ENCODE peak calls at places on chromosomes 13 and 19, in four cellular contexts. L is heart left ventricle, G is colonic mucosa, F is ascending aorta. H is an unnamed sample.

GRCh38 chr19:17654993-17655392 is 33.2 kb downstream of the UNC13A start:
- DNase-seq in L (no peak), F (no peak), G (peak; percentile 67), H (peak; percentile 16)

GRCh38 chr19:8607386-8607785 is 3.1 kb downstream of the ADAMTS10 start:
- DNase-seq in L (peak; percentile 73), F (peak; percentile 92), G (no peak), H (no peak)

GRCh38 chr13:76991796-76992547 is at the start of gene CLN5:
- DNase-seq in F (peak; percentile 97), G (peak; percentile 93), L (peak; percentile 97), H (peak; percentile 90)

GRCh38 chr13:30191491-30192100 is 115.8 kb downstream of the KATNAL1 start:
- DNase-seq in F (no peak), G (no peak), L (no peak), H (no peak)

GRCh38 chr19:4647676-4648644 is 8.6 kb downstream of the TNFAIP8L1 start:
- DNase-seq in F (no peak), L (peak; percentile 85), G (no peak), H (no peak)

GRCh38 chr19:55261671-55262126 is 2.9 kb upstream of the PPP6R1 start:
- DNase-seq in G (no peak), L (no peak), F (no peak), H (no peak)

GRCh38 chr19:33758541-33759013 is 38.1 kb upstream of the KCTD15 start:
- DNase-seq in F (no peak), L (no peak), G (no peak), H (no peak)

GRCh38 chr13:112170823-112171569 is 104.0 kb downstream of the SOX1 start:
- DNase-seq in L (no peak), G (no peak), F (no peak), H (no peak)

GRCh38 chr19:19597809-19598306 is 20.6 kb downstream of the PBX4 start:
- DNase-seq in G (no peak), L (no peak), F (no peak), H (no peak)

GRCh38 chr13:110772091-110772984 is 58.8 kb downstream of the ING1 start:
- DNase-seq in L (no peak), F (no peak), G (no peak), H (no peak)

GRCh38 chr13:79056706-79057105 is 349.3 kb downstream of the RBM26 start:
- DNase-seq in F (no peak), L (no peak), G (no peak), H (no peak)

GRCh38 chr19:43755256-43755801 is 567 bp upstream of the SMG9 start:
- DNase-seq in G (peak; percentile 90), F (peak; percentile 84), L (peak; percentile 88), H (peak; percentile 75)

GRCh38 chr19:42655748-42656147 is 61.0 kb upstream of the CEACAM8 start:
- DNase-seq in G (no peak), F (no peak), L (no peak), H (no peak)

GRCh38 chr13:87259479-87260083 is 411.6 kb upstream of the SLITRK5 start:
- DNase-seq in L (no peak), F (no peak), G (no peak), H (peak; percentile 2)

GRCh38 chr13:40251343-40252032 is 415.0 kb downstream of the FOXO1 start:
- DNase-seq in F (no peak), G (no peak), L (no peak), H (no peak)

GRCh38 chr19:56393119-56394012 is at the start of gene ZNF582:
- DNase-seq in F (peak; percentile 98), G (peak; percentile 94), L (peak; percentile 98), H (no peak)

GRCh38 chr13:26340812-26341211 is 86.9 kb downstream of the CDK8 start:
- DNase-seq in G (no peak), F (no peak), L (no peak), H (no peak)

GRCh38 chr13:34654203-34654602 is 287.9 kb upstream of the NBEA start:
- DNase-seq in G (no peak), F (no peak), L (no peak), H (no peak)

GRCh38 chr13:37029617-37030016 is 29.0 kb downstream of the EXOSC8 start:
- DNase-seq in L (no peak), F (no peak), G (no peak), H (no peak)

GRCh38 chr19:4151623-4152022 is 1.8 kb upstream of the CREB3L3 start:
- DNase-seq in L (no peak), G (no peak), F (no peak), H (no peak)

GRCh38 chr13:75194717-75195116 is 287.3 kb downstream of the TBC1D4 start:
- DNase-seq in L (peak; percentile 29), F (no peak), G (no peak), H (no peak)

GRCh38 chr13:49859568-49859967 is 67.1 kb upstream of the KPNA3 start:
- DNase-seq in L (no peak), F (no peak), G (no peak), H (no peak)

GRCh38 chr13:51066091-51066831 is 44.8 kb downstream of the C13orf42 start:
- DNase-seq in L (no peak), G (no peak), F (no peak), H (no peak)

GRCh38 chr19:46288896-46289588 is 7.8 kb upstream of the HIF3A start:
- DNase-seq in L (peak; percentile 74), F (no peak), G (no peak), H (no peak)

GRCh38 chr13:41981961-41982723 is 21.2 kb upstream of the VWA8 start:
- DNase-seq in L (no peak), F (no peak), G (no peak), H (no peak)

GRCh38 chr13:50576156-50576555 is 267.3 kb downstream of the DLEU7 start:
- DNase-seq in L (no peak), G (peak; percentile 80), F (no peak), H (no peak)

GRCh38 chr19:6412111-6412999 is 12.3 kb downstream of the KHSRP start:
- DNase-seq in L (no peak), F (no peak), G (peak; percentile 73), H (no peak)

GRCh38 chr19:566403-566802 is 6.0 kb upstream of the BSG start:
- DNase-seq in F (no peak), G (no peak), L (no peak), H (no peak)

GRCh38 chr19:45615795-45616708 is 14.0 kb upstream of the GPR4 start:
- DNase-seq in G (peak; percentile 96), F (peak; percentile 80), L (peak; percentile 88), H (peak; percentile 87)

GRCh38 chr19:53824134-53824611 is at the start of gene NLRP12:
- DNase-seq in F (no peak), L (peak; percentile 40), G (no peak), H (no peak)

GRCh38 chr19:29753934-29754305 is 38.9 kb upstream of the C19orf12 start:
- DNase-seq in L (no peak), G (no peak), F (no peak), H (no peak)

GRCh38 chr19:29749450-29749849 is 34.4 kb upstream of the C19orf12 start:
- DNase-seq in F (no peak), G (no peak), L (no peak), H (no peak)

GRCh38 chr19:29752450-29753025 is 37.5 kb upstream of the C19orf12 start:
- DNase-seq in F (no peak), G (no peak), L (no peak), H (no peak)

GRCh38 chr19:29751932-29752331 is 36.9 kb upstream of the C19orf12 start:
- DNase-seq in G (no peak), F (no peak), L (no peak), H (no peak)

DNA sequence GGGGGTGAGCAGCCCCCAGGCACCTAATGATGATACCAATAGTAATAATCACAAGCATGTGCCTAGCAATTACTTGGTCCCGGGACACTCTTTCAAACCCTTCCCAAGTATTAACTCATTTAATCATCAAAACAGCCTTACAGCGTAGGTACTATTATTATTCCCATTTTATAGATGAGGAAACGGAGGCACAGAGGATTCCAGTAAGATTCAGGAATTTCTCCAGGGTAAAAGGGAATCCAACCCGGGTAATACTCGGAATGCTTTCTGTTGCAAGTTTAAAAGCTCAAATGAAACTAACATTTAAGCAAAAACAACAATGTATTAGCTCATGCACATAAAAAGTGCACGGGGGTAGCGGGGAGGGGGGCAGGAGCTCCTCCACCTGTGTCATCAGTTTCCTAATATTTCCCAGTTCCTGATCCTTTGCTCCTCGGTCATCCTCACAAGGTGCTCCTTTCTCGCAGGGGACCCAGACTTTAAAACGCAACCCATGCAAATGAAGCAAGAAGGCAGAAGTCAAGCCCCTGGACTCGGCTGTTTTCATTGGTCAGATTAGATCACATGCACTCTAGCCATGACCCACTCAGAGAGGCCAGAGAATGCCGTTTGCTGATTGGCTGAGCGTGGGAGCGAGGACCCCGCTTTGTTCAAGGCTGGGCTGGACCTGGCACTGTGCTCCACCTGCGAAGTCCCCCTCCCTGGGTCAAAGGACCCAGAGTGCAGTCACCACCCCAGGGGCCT is 38.3 kb upstream of the C19orf12 start:
- DNase-seq in F (no peak), G (no peak), L (no peak), H (no peak)
- H3K4me3 ChIP-seq in F (no peak overlapping the region), G (no peak overlapping the region), L (no peak overlapping the region), H (no peak overlapping the region)

DNA sequence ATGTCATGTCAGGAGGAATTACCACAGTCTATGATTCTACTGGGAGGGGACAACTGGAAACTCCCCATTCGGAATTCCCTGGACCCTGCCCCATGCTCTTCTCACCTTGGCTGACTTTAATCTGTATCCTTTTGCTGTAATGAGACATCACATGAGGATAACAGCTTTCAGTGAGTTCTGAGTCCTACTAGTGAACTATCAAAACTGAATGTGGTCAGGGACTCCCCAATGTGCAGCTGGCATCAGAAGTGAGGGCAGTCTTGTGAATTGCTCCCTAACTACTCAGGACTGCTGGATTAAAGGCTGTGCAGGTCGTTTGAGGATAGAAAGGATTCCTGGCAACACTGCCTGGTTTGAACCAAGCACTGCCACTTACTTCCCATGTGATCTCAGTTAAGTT is 15.2 kb downstream of the SIGLEC7 start:
- DNase-seq in G (no peak), F (no peak), L (no peak), H (no peak)
- H3K4me3 ChIP-seq in G (no peak overlapping the region), F (no peak overlapping the region), L (no peak overlapping the region), H (no peak overlapping the region)

DNA sequence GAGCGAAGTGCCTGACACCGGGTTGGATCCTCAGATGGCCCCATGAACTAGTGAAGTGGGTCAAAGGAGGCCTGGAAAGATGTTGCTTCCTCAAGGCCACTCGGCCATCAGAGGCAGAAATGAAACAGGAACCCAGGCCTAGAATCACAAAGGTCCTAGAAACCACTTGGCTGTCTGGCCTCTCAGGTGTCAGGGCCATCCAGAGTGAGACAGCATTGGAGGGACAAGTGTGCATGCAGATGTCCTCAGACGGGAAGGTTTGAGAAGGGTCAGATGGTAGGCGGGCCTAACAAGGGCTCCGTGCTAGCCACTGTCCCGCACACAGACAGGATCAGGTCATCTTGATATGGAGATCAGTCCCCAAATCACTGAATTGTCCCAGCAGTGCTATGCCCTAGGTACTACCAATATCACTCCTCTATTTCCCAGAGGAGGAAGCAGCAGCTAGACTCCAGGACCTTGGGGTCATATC is 14.3 kb downstream of the CCDC97 start:
- DNase-seq in L (no peak), G (no peak), F (no peak), H (no peak)
- H3K4me3 ChIP-seq in L (no peak overlapping the region), G (no peak overlapping the region), F (no peak overlapping the region), H (no peak overlapping the region)

DNA sequence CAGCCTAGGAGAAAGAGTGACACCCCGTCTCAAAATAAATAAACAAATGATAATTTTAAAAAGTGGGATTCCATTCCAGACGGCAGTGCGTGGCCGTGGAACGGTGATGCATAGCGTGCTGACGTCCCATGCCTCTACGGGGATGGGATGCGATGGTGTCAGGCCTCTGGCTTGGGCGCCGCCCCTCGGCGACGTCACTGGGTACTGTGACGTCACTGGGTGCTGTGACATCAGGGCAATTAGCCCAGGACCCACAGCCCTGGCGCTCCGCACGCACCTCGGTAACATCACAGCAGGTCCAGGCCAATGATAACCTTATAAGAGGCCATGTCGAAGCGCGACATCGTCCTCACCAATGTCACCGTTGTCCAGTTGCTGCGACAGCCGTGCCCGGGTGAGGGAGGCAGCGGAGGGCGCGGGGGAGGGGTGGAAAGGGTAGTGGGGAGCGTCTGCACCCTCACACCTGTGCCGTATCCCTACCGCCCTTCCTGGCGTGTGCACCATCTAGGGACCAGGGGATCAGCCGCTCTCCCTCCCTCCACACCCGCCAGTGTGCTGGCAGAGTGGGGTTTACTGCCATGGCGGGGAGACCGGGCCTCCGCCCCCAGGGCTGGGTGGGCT is at the start of gene GAPDHS:
- DNase-seq in G (no peak), L (no peak), F (no peak), H (no peak)
- H3K4me3 ChIP-seq in G (no peak within 1 kb of the TSS), L (no peak within 1 kb of the TSS), F (no peak within 1 kb of the TSS), H (no peak within 1 kb of the TSS)